ENCODE peak calls at places on chromosomes 12 and 14, in seven cellular contexts. V is GM23248; D is A549; J is CD8-positive, alpha-beta T cell; W is lower leg skin; R is tibial artery; G is ascending aorta. L is an unnamed sample.

GRCh38 chr12:89346741-89347324 is 5.5 kb downstream of the DUSP6 start:
- DNase-seq in G (no peak), W (no peak), V (peak), R (peak), D (no peak), J (no peak), L (no peak)

GRCh38 chr14:23636317-23637211 is at the start of gene DHRS2:
- DNase-seq in D (no peak), G (no peak), J (no peak), V (no peak), R (no peak), W (no peak), L (no peak)

GRCh38 chr14:49173765-49174373 is 412.3 kb downstream of the RPS29 start:
- DNase-seq in D (peak), G (no peak), V (peak), J (no peak), R (no peak), W (peak), L (no peak)

GRCh38 chr14:86675059-86675458 is 1145.1 kb downstream of the FLRT2 start:
- DNase-seq in V (no peak), D (no peak), W (no peak), G (no peak), R (no peak), J (no peak), L (no peak)

GRCh38 chr12:121237415-121237814 is 27.5 kb downstream of the P2RX4 start:
- DNase-seq in V (no peak), R (no peak), W (no peak), G (no peak), D (no peak), J (no peak), L (no peak)

GRCh38 chr12:107775093-107775721 is 703 bp downstream of the ASCL4 start:
- DNase-seq in D (no peak), W (no peak), V (peak), R (no peak), J (no peak), G (no peak), L (peak)

GRCh38 chr12:131672311-131672940 is 38.5 kb upstream of the SFSWAP start:
- DNase-seq in V (no peak), R (no peak), G (no peak), W (no peak), D (no peak), J (no peak), L (no peak)

GRCh38 chr12:132089407-132089910 is 54.7 kb downstream of the DDX51 start:
- DNase-seq in G (no peak), R (no peak), W (no peak), D (no peak), J (no peak), V (no peak), L (no peak)

GRCh38 chr14:89401783-89402182 is 15.2 kb downstream of the FOXN3 start:
- DNase-seq in V (no peak), R (no peak), D (no peak), W (no peak), J (no peak), G (no peak), L (no peak)

GRCh38 chr12:96208801-96209534 is 14.8 kb downstream of the ELK3 start:
- DNase-seq in G (no peak), V (no peak), R (no peak), D (no peak), J (no peak), W (no peak), L (no peak)

GRCh38 chr12:131239384-131240094 is 285.8 kb downstream of the ADGRD1 start:
- DNase-seq in G (no peak), V (no peak), J (no peak), D (no peak), W (no peak), R (no peak), L (no peak)

GRCh38 chr12:1384910-1385309 is 209.5 kb downstream of the FBXL14 start:
- DNase-seq in V (no peak), W (no peak), R (no peak), D (no peak), J (no peak), G (no peak), L (no peak)

GRCh38 chr12:70583251-70583650 is 54.0 kb downstream of the PTPRB start:
- DNase-seq in D (no peak), G (no peak), V (no peak), W (no peak), R (no peak), J (no peak), L (no peak)

GRCh38 chr12:54596526-54596946 is 8.1 kb upstream of the PPP1R1A start:
- DNase-seq in R (peak), G (no peak), W (peak), V (peak), J (peak), D (peak), L (no peak)

GRCh38 chr12:108801736-108802665 is 55.4 kb downstream of the SSH1 start:
- DNase-seq in G (no peak), W (peak), J (no peak), V (peak), R (peak), D (no peak), L (no peak)

GRCh38 chr12:108580531-108580930 is 17.4 kb downstream of the TMEM119 start:
- DNase-seq in D (no peak), G (no peak), W (peak), J (no peak), V (no peak), R (peak), L (no peak)

GRCh38 chr14:96275182-96276112 is 19.4 kb downstream of the BDKRB1 start:
- DNase-seq in G (no peak), V (peak), D (peak), J (peak), W (peak), R (peak), L (no peak)

DNA sequence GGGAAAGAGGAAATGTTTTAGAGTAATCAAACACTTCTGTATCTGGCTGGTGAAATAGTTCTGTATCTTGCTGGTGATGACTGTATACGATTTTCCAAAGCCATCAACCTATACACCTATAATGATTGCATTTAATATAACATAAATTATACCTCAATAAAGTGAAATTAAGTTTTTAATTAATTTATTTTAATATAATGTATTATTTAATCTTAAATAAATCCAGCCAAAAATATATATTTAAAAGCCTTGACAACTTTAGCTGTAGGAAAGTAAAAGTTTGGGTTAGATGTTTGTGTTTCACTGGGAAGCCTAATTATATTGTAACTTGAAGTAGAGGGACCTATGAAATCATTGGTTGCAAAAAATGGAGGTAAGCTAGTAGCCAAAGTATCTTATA is 654.8 kb upstream of the MIS18BP1 start:
- DNase-seq in V (no peak), D (no peak), R (no peak), J (no peak), G (no peak), W (no peak), L (no peak)
- H3K4me3 ChIP-seq in V (no peak), D (no peak), R (no peak), J (no peak), G (no peak), W (no peak), L (no peak)

GRCh38 chr14:100222219-100223093 is 16.5 kb upstream of the YY1 start:
- DNase-seq in G (no peak), R (no peak), W (no peak), V (no peak), D (no peak), J (no peak), L (no peak)
- H3K4me3 ChIP-seq in G (peak), R (peak), W (no peak), V (peak), D (no peak), J (peak), L (no peak)

GRCh38 chr12:2690348-2691000 is 104.3 kb upstream of the FKBP4 start:
- DNase-seq in J (no peak), W (no peak), V (no peak), R (no peak), G (no peak), D (no peak), L (no peak)
- H3K4me3 ChIP-seq in J (peak), W (no peak), V (no peak), R (peak), G (peak), D (peak), L (no peak)

DNA sequence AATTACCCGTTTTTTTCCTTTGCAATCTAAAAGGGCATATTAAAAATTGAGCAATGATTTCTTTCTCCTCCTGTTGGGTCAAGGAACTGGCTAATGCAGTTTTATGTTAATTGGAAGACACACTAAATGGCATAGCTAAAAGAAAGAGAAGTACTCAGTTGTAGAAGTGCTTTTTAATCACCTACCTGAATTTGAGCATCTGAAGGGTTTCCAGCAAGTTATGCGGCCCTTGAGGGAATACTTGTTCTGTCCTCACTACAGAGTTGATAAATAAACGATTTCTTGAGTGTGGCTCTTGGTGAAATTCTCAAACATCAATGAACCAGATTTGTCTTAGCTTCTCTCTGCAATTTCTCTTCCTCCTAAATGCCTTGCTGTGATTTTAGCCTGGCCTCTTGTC is 184.1 kb upstream of the RPH3A start:
- DNase-seq in W (no peak), V (no peak), G (no peak), R (no peak), D (no peak), J (no peak), L (no peak)
- H3K4me3 ChIP-seq in W (no peak), V (no peak), G (no peak), R (no peak), D (no peak), J (no peak), L (no peak)

DNA sequence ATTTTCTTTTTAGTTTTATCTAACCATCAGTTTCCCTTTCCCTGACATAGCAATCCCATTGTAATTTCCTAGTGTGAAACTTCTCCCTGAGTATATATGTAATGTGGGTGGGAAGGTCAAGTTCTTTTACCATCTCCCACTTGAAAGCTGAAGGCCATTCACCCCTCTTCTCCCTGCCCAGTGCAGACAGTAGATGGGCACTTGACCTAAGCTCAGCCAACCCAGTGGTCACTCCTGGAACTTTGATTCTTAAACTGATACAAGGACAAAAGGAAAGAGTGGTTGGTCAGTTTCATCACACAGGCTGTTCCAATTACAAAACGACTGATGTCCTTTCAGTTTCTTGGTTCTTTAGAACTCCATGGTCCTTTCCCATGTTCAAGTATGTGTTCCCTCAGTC is 8.4 kb upstream of the APOLD1 start:
- DNase-seq in G (no peak), J (no peak), V (no peak), W (no peak), D (no peak), R (no peak), L (no peak)
- H3K4me3 ChIP-seq in G (no peak), J (no peak), V (no peak), W (no peak), D (no peak), R (no peak), L (no peak)

DNA sequence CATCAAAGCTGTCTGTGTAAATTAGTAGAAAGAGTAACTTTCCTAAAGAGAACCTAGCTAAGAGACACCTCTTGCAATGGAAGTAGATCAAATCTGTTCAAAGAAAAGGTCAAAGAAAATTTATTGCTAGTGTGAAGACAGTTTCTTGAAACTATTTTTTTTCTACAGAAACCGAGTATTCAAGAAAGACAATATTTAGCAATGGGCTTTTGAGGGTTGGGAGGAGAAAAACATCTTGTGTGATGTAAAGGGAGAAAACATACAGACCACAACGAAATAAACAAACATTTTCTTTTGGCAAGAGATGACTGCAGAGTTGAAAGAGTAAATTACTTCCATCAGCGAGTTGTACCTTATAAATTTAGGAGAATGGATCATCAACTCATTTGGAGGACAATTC is 24.4 kb downstream of the NKX2-1 start:
- DNase-seq in W (no peak), D (no peak), J (no peak), G (no peak), R (no peak), V (no peak), L (no peak)
- H3K4me3 ChIP-seq in W (no peak), D (no peak), J (no peak), G (no peak), R (no peak), V (no peak), L (no peak)

L was measured in RWPE2.